ENCODE peak calls at places on chromosome 1, in six cellular contexts. Y, S, V, H, J and W are unnamed samples.

GRCh38 chr1:172359531-172359991 is 60.9 kb upstream of the C1orf105 start:
- DNase-seq in V (no peak), Y (no peak), J (no peak), H (peak; percentile 77), S (no peak), W (no peak)

GRCh38 chr1:22266162-22266561 is 123.3 kb upstream of the WNT4 start:
- DNase-seq in Y (no peak), H (no peak), S (no peak), J (no peak), V (no peak), W (no peak)

GRCh38 chr1:58732087-58732486 is 32.2 kb upstream of the MYSM1 start:
- DNase-seq in H (no peak), J (no peak), S (no peak), Y (no peak), V (no peak), W (no peak)

GRCh38 chr1:65164633-65165032 is 16.6 kb downstream of the AK4 start:
- DNase-seq in S (no peak), J (no peak), H (no peak), Y (no peak), V (no peak), W (no peak)

GRCh38 chr1:107952989-107953388 is 12.0 kb downstream of the VAV3 start:
- DNase-seq in V (no peak), H (no peak), J (no peak), Y (peak; percentile 29), S (no peak), W (no peak)

GRCh38 chr1:111204211-111204883 is 3.9 kb upstream of the DENND2D start:
- DNase-seq in V (peak; percentile 37), J (peak; percentile 59), S (no peak), Y (peak; percentile 25), H (peak; percentile 35), W (no peak)

GRCh38 chr1:92933459-92933858 is 27.8 kb downstream of the DIPK1A start:
- DNase-seq in Y (no peak), H (no peak), J (no peak), V (no peak), S (no peak), W (no peak)

GRCh38 chr1:247111636-247112478 is 7.7 kb upstream of the ZNF669 start:
- DNase-seq in V (no peak), Y (peak; percentile 70), J (peak; percentile 70), S (peak; percentile 50), H (peak; percentile 78), W (peak; percentile 36)

GRCh38 chr1:960371-961131 is at the start of gene KLHL17:
- DNase-seq in V (no peak), J (peak; percentile 70), H (peak; percentile 88), Y (peak; percentile 66), S (peak; percentile 70), W (peak; percentile 75)

GRCh38 chr1:82110366-82111254 is 309.9 kb downstream of the ADGRL2 start:
- DNase-seq in Y (no peak), V (no peak), H (peak; percentile 13), J (no peak), S (no peak), W (no peak)

GRCh38 chr1:227447531-227447990 is 115.8 kb upstream of the ZNF678 start:
- DNase-seq in H (peak; percentile 26), J (no peak), Y (peak; percentile 78), V (no peak), S (peak; percentile 28), W (peak; percentile 66)
- TF ChIP-seq CTCF in H (peak; percentile 30), J (peak; percentile 75), Y (peak; percentile 66), V (no peak), S (peak; percentile 58), W (peak; percentile 30)

GRCh38 chr1:236137285-236137852 is 5.0 kb upstream of the GPR137B start:
- DNase-seq in J (no peak), Y (no peak), H (no peak), S (no peak), V (no peak), W (no peak)
- TF ChIP-seq CTCF in J (no peak), Y (no peak), H (no peak), S (peak; percentile 29), V (no peak), W (no peak)

GRCh38 chr1:63890468-63890867 is 116.7 kb downstream of the ROR1 start:
- DNase-seq in Y (no peak), V (no peak), H (no peak), S (no peak), J (no peak), W (no peak)

GRCh38 chr1:63894627-63895256 is 120.9 kb downstream of the ROR1 start:
- DNase-seq in V (no peak), Y (no peak), J (no peak), H (no peak), S (no peak), W (no peak)

GRCh38 chr1:63891211-63891610 is 117.4 kb downstream of the ROR1 start:
- DNase-seq in H (no peak), Y (no peak), J (no peak), S (no peak), V (no peak), W (no peak)

GRCh38 chr1:63892632-63893395 is 119.0 kb downstream of the ROR1 start:
- DNase-seq in H (no peak), J (no peak), S (no peak), Y (no peak), V (peak; percentile 7), W (no peak)

GRCh38 chr1:63893976-63894375 is 120.2 kb downstream of the ROR1 start:
- DNase-seq in J (no peak), S (no peak), H (no peak), Y (no peak), V (no peak), W (no peak)
- TF ChIP-seq CTCF in J (no peak), S (no peak), H (no peak), Y (no peak), V (no peak), W (no peak)

GRCh38 chr1:234579967-234580366 is 30.0 kb downstream of the IRF2BP2 start:
- DNase-seq in H (no peak), V (no peak), J (no peak), S (no peak), Y (no peak), W (no peak)
- TF ChIP-seq CTCF in H (peak; percentile 6), V (no peak), J (peak; percentile 34), S (peak; percentile 52), Y (no peak), W (peak; percentile 49)

DNA sequence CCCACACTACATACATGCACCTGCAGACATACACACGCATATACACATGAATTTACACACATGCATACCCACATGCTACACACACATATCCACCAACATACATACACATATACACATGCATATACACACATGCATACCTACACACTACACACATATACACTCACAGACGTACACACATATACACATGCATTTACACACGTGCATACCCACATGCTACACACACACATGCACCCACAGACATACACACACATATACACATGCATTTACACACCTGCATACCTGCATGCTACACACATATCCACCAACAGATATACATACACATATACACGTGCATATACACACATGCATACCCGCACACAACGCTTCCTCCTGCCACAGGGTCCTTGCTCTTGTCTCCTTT is 61.2 kb upstream of the SLC25A33 start:
- DNase-seq in V (no peak), J (no peak), Y (no peak), H (no peak), S (no peak), W (no peak)
- TF ChIP-seq CTCF in V (no peak), J (no peak), Y (no peak), H (no peak), S (no peak), W (no peak)

DNA sequence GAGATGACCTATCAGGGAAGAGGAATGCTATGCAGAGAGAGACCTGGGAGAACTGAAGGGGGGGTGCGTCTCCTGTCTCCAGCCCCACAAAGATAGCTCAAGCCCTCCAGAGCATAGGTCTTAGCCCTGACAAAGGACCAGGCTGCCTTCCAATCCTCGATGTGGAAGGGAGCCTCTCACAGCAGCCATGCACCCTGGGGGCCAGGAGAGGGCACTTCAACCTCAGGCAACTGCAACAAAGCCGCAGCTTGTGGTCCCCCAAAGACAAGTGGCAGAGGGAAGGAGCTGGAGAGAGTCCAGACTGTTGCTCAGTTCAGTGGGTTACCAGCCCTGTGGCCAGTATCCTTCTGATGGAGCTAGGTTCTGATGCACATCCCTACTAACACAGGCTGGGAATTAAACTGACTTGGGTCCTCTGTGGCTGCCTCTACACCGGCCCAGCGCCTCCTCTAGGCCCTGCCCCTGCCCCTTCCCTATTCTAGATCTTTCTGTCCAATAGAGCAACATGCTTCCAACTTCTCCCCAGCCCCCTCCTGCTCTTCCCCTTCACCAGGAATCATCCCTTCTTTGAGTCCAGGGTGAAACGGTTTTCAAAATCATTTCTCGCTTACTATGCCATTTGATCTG is 100.7 kb upstream of the SPATA6 start:
- DNase-seq in J (peak; percentile 61), Y (peak; percentile 20), H (peak; percentile 85), V (no peak), S (peak; percentile 64), W (peak; percentile 78)
- TF ChIP-seq CTCF in J (peak; percentile 78), Y (peak; percentile 42), H (peak; percentile 91), V (peak; percentile 41), S (peak; percentile 78), W (peak; percentile 58)